ENCODE peak calls at places on chromosomes 3 and 15, in four cellular contexts. One of them, this sample, is unnamed.
A peak's percentile ranks its signal among the peaks of the same experiment; 100 is the strongest.

GRCh38 chr15:99721104-99721778 is 12.0 kb downstream of the LYSMD4 start:
- DNase-seq in endothelial cell: no peak
- DNase-seq in non-pigmented ciliary epithelial cell: no peak
- DNase-seq in NCI-H1105: no peak
- DNase-seq in this sample: no peak

GRCh38 chr15:42147431-42147735 is 9.1 kb downstream of the PLA2G4F start:
- DNase-seq in endothelial cell: no peak
- DNase-seq in non-pigmented ciliary epithelial cell: no peak
- DNase-seq in NCI-H1105: no peak
- DNase-seq in this sample: no peak

GRCh38 chr3:185939721-185940120 is 1.9 kb upstream of the TRA2B start:
- DNase-seq in endothelial cell: no peak
- DNase-seq in non-pigmented ciliary epithelial cell: no peak
- DNase-seq in NCI-H1105: no peak
- DNase-seq in this sample: no peak

GRCh38 chr3:66812126-66812525 is 186.0 kb upstream of the KBTBD8 start:
- DNase-seq in endothelial cell: no peak
- DNase-seq in non-pigmented ciliary epithelial cell: peak; percentile 44
- DNase-seq in NCI-H1105: no peak
- DNase-seq in this sample: no peak

GRCh38 chr15:92277776-92278175 is 115.9 kb upstream of the ST8SIA2 start:
- DNase-seq in endothelial cell: peak; percentile 28
- DNase-seq in non-pigmented ciliary epithelial cell: no peak
- DNase-seq in NCI-H1105: no peak
- DNase-seq in this sample: no peak

GRCh38 chr3:128698211-128699011 is 27.6 kb upstream of the RAB7A start:
- DNase-seq in endothelial cell: peak; percentile 42
- DNase-seq in non-pigmented ciliary epithelial cell: no peak
- DNase-seq in NCI-H1105: no peak
- DNase-seq in this sample: no peak

GRCh38 chr15:50058231-50058630 is 60.8 kb downstream of the ATP8B4 start:
- DNase-seq in endothelial cell: no peak
- DNase-seq in non-pigmented ciliary epithelial cell: no peak
- DNase-seq in NCI-H1105: peak; percentile 6
- DNase-seq in this sample: no peak

GRCh38 chr3:104763007-104763406 is 603.7 kb upstream of the ALCAM start:
- DNase-seq in endothelial cell: no peak
- DNase-seq in non-pigmented ciliary epithelial cell: no peak
- DNase-seq in NCI-H1105: no peak
- DNase-seq in this sample: peak; percentile 3

GRCh38 chr15:76328106-76328696 is 8.4 kb upstream of the ISL2 start:
- DNase-seq in endothelial cell: no peak
- DNase-seq in non-pigmented ciliary epithelial cell: no peak
- DNase-seq in NCI-H1105: no peak
- DNase-seq in this sample: no peak

GRCh38 chr3:146403792-146404191 is 65.6 kb downstream of the PLSCR2 start:
- DNase-seq in endothelial cell: no peak
- DNase-seq in non-pigmented ciliary epithelial cell: no peak
- DNase-seq in NCI-H1105: no peak
- DNase-seq in this sample: no peak

GRCh38 chr3:155065537-155065936 is 14.6 kb upstream of the MME start:
- DNase-seq in endothelial cell: no peak
- DNase-seq in non-pigmented ciliary epithelial cell: peak; percentile 74
- DNase-seq in NCI-H1105: no peak
- DNase-seq in this sample: no peak

GRCh38 chr3:25895443-25895842 is 105.6 kb downstream of the OXSM start:
- DNase-seq in endothelial cell: no peak
- DNase-seq in non-pigmented ciliary epithelial cell: no peak
- DNase-seq in NCI-H1105: no peak
- DNase-seq in this sample: no peak

GRCh38 chr3:172595648-172596393 is 72.6 kb upstream of the TNFSF10 start:
- DNase-seq in endothelial cell: no peak
- DNase-seq in non-pigmented ciliary epithelial cell: no peak
- DNase-seq in NCI-H1105: no peak
- DNase-seq in this sample: no peak

GRCh38 chr15:100783760-100784492 is 95.7 kb upstream of the ALDH1A3 start:
- DNase-seq in endothelial cell: no peak
- DNase-seq in non-pigmented ciliary epithelial cell: no peak
- DNase-seq in NCI-H1105: no peak
- DNase-seq in this sample: no peak

GRCh38 chr15:59632714-59633113 is 21.1 kb downstream of the GCNT3 start:
- DNase-seq in endothelial cell: peak; percentile 41
- DNase-seq in non-pigmented ciliary epithelial cell: no peak
- DNase-seq in NCI-H1105: no peak
- DNase-seq in this sample: no peak

GRCh38 chr3:37402351-37402750 is 228.0 kb upstream of the LRRFIP2 start:
- DNase-seq in endothelial cell: no peak
- DNase-seq in non-pigmented ciliary epithelial cell: no peak
- DNase-seq in NCI-H1105: no peak
- DNase-seq in this sample: no peak

GRCh38 chr15:58474741-58475323 is 43.0 kb downstream of the LIPC start:
- DNase-seq in endothelial cell: no peak
- DNase-seq in non-pigmented ciliary epithelial cell: no peak
- DNase-seq in NCI-H1105: no peak
- DNase-seq in this sample: no peak

GRCh38 chr3:194225988-194226663 is 90.2 kb downstream of the HES1 start:
- DNase-seq in endothelial cell: no peak
- DNase-seq in non-pigmented ciliary epithelial cell: no peak
- DNase-seq in NCI-H1105: no peak
- DNase-seq in this sample: no peak

GRCh38 chr3:175163686-175164085 is 304.6 kb downstream of the NAALADL2 start:
- DNase-seq in endothelial cell: no peak
- DNase-seq in non-pigmented ciliary epithelial cell: no peak
- DNase-seq in NCI-H1105: peak; percentile 98
- DNase-seq in this sample: no peak

GRCh38 chr15:90174140-90174891 is 26.8 kb upstream of the SEMA4B start:
- DNase-seq in endothelial cell: no peak
- DNase-seq in non-pigmented ciliary epithelial cell: no peak
- DNase-seq in NCI-H1105: no peak
- DNase-seq in this sample: peak; percentile 96

GRCh38 chr3:99240700-99241099 is 339.2 kb upstream of the DCBLD2 start:
- DNase-seq in endothelial cell: no peak
- DNase-seq in non-pigmented ciliary epithelial cell: no peak
- DNase-seq in NCI-H1105: no peak
- DNase-seq in this sample: no peak

GRCh38 chr15:97140216-97140615 is 809.7 kb downstream of the NR2F2 start:
- DNase-seq in endothelial cell: no peak
- DNase-seq in non-pigmented ciliary epithelial cell: no peak
- DNase-seq in NCI-H1105: no peak
- DNase-seq in this sample: no peak

GRCh38 chr3:197787412-197787811 is 3.6 kb upstream of the LRCH3 start:
- DNase-seq in endothelial cell: no peak
- DNase-seq in non-pigmented ciliary epithelial cell: no peak
- DNase-seq in NCI-H1105: no peak
- DNase-seq in this sample: no peak

GRCh38 chr15:77630956-77631789 is 1.5 kb downstream of the LINGO1 start:
- DNase-seq in endothelial cell: peak; percentile 44
- DNase-seq in non-pigmented ciliary epithelial cell: no peak
- DNase-seq in NCI-H1105: no peak
- DNase-seq in this sample: peak; percentile 62

GRCh38 chr15:84620626-84621025 is 19.8 kb downstream of the ZSCAN2 start:
- DNase-seq in endothelial cell: no peak
- DNase-seq in non-pigmented ciliary epithelial cell: no peak
- DNase-seq in NCI-H1105: no peak
- DNase-seq in this sample: no peak

GRCh38 chr3:58627580-58627894 is 39.0 kb downstream of the FAM3D start:
- DNase-seq in endothelial cell: no peak
- DNase-seq in non-pigmented ciliary epithelial cell: no peak
- DNase-seq in NCI-H1105: no peak
- DNase-seq in this sample: no peak

GRCh38 chr3:101724329-101725191 is at the start of gene CEP97:
- DNase-seq in endothelial cell: peak; percentile 89
- DNase-seq in non-pigmented ciliary epithelial cell: peak; percentile 89
- DNase-seq in NCI-H1105: peak; percentile 91
- DNase-seq in this sample: peak; percentile 99

GRCh38 chr3:157240413-157240812 is 80.5 kb upstream of the CCNL1 start:
- DNase-seq in endothelial cell: no peak
- DNase-seq in non-pigmented ciliary epithelial cell: no peak
- DNase-seq in NCI-H1105: no peak
- DNase-seq in this sample: no peak

GRCh38 chr3:157695586-157695985 is 192.4 kb upstream of the VEPH1 start:
- DNase-seq in endothelial cell: no peak
- DNase-seq in non-pigmented ciliary epithelial cell: no peak
- DNase-seq in NCI-H1105: no peak
- DNase-seq in this sample: no peak

GRCh38 chr3:46663611-46664135 is 29.8 kb downstream of the ALS2CL start:
- DNase-seq in endothelial cell: peak; percentile 8
- DNase-seq in non-pigmented ciliary epithelial cell: no peak
- DNase-seq in NCI-H1105: peak; percentile 30
- DNase-seq in this sample: no peak

GRCh38 chr3:35651888-35652287 is 12.6 kb downstream of the ARPP21 start:
- DNase-seq in endothelial cell: no peak
- DNase-seq in non-pigmented ciliary epithelial cell: peak; percentile 53
- DNase-seq in NCI-H1105: no peak
- DNase-seq in this sample: no peak

GRCh38 chr3:15490158-15490557 is 31.3 kb downstream of the COLQ start:
- DNase-seq in endothelial cell: no peak
- DNase-seq in non-pigmented ciliary epithelial cell: no peak
- DNase-seq in NCI-H1105: no peak
- DNase-seq in this sample: no peak

GRCh38 chr3:74267583-74268184 is 346.8 kb downstream of the CNTN3 start:
- DNase-seq in endothelial cell: peak; percentile 40
- DNase-seq in non-pigmented ciliary epithelial cell: no peak
- DNase-seq in NCI-H1105: no peak
- DNase-seq in this sample: no peak

GRCh38 chr15:74540135-74540760 is 772 bp upstream of the ARID3B start:
- DNase-seq in endothelial cell: no peak
- DNase-seq in non-pigmented ciliary epithelial cell: no peak
- DNase-seq in NCI-H1105: no peak
- DNase-seq in this sample: no peak

GRCh38 chr15:61537337-61537736 is 308.2 kb upstream of the RORA start:
- DNase-seq in endothelial cell: no peak
- DNase-seq in non-pigmented ciliary epithelial cell: no peak
- DNase-seq in NCI-H1105: no peak
- DNase-seq in this sample: no peak

This sample was measured in C1 segment of cervical spinal cord.